ENCODE peak calls at places on chromosomes 11 and 22, in four cellular contexts. T, N, J and S are unnamed samples.

GRCh38 chr11:128563942-128564641 is 23.3 kb downstream of the ETS1 start:
- DNase-seq in T (no peak), N (no peak), J (no peak), S (no peak)

GRCh38 chr22:24153353-24153752 is 27.9 kb upstream of the SUSD2 start:
- DNase-seq in T (no peak), N (no peak), J (no peak), S (no peak)

GRCh38 chr11:58775066-58775708 is 43.4 kb upstream of the GLYAT start:
- DNase-seq in T (no peak), N (no peak), J (no peak), S (no peak)

GRCh38 chr11:118791015-118791960 is at the start of gene DDX6:
- DNase-seq in T (peak), N (peak), J (peak), S (peak)

GRCh38 chr22:39943941-39944624 is 16.1 kb upstream of the TMA7B start:
- DNase-seq in T (no peak), N (no peak), J (peak), S (no peak)

GRCh38 chr11:103636232-103636631 is 400.2 kb upstream of the DDI1 start:
- DNase-seq in T (no peak), N (no peak), J (no peak), S (no peak)

GRCh38 chr11:63813035-63813562 is at the start of gene SPINDOC:
- DNase-seq in T (peak), N (peak), J (peak), S (peak)

GRCh38 chr11:60985991-60986915 is 14.8 kb downstream of the CD6 start:
- DNase-seq in T (peak), N (peak), J (no peak), S (no peak)

GRCh38 chr11:66727883-66728759 is 895 bp downstream of the SPTBN2 start:
- DNase-seq in T (no peak), N (no peak), J (no peak), S (no peak)

GRCh38 chr11:1546536-1547466 is 25.3 kb downstream of the DUSP8 start:
- DNase-seq in T (peak), N (no peak), J (peak), S (peak)

GRCh38 chr11:17343907-17344306 is 7.7 kb upstream of the NCR3LG1 start:
- DNase-seq in T (no peak), N (no peak), J (no peak), S (no peak)

GRCh38 chr11:61488651-61489291 is 19.8 kb upstream of the LRRC10B start:
- DNase-seq in T (peak), N (peak), J (no peak), S (peak)

GRCh38 chr11:126474220-126474619 is 118.7 kb downstream of the ST3GAL4 start:
- DNase-seq in T (no peak), N (no peak), J (no peak), S (peak)

GRCh38 chr11:64268687-64269379 is 15.6 kb downstream of the BAD start:
- DNase-seq in T (peak), N (peak), J (no peak), S (no peak)

GRCh38 chr11:73236205-73236765 is 18.2 kb downstream of the P2RY2 start:
- DNase-seq in T (no peak), N (no peak), J (no peak), S (no peak)

GRCh38 chr22:27097481-27097880 is 440.1 kb downstream of the MIAT start:
- DNase-seq in T (no peak), N (no peak), J (no peak), S (no peak)

GRCh38 chr22:20211997-20212753 is 55.9 kb downstream of the RTN4R start:
- DNase-seq in T (peak), N (peak), J (no peak), S (peak)

GRCh38 chr11:60159284-60159683 is 23.6 kb downstream of the MS4A6A start:
- DNase-seq in T (no peak), N (no peak), J (no peak), S (no peak)

GRCh38 chr22:49367016-49367697 is 460.5 kb downstream of the BRD1 start:
- DNase-seq in T (no peak), N (no peak), J (no peak), S (no peak)

GRCh38 chr22:49433717-49434611 is 393.7 kb downstream of the BRD1 start:
- DNase-seq in T (peak), N (no peak), J (no peak), S (no peak)